ENCODE peak calls at places on chromosomes 2 and 18, in ten cellular contexts. One of them, this sample, is unnamed.

GRCh38 chr2:207683879-207684627 is 27.4 kb upstream of the CCNYL1 start:
- DNase-seq in Peyer's patch: peak
- DNase-seq in cardiac fibroblast: peak
- DNase-seq in chondrocyte: no peak
- DNase-seq in type B pancreatic cell: no peak
- DNase-seq in coronary artery: no peak
- DNase-seq in pancreas: no peak
- DNase-seq in fibroblast of lung: peak
- DNase-seq in IMR-90: peak
- DNase-seq in HFFc6: peak
- DNase-seq in this sample: no peak

GRCh38 chr2:215664847-215665525 is 229.1 kb upstream of the FN1 start:
- DNase-seq in Peyer's patch: no peak
- DNase-seq in cardiac fibroblast: peak
- DNase-seq in chondrocyte: no peak
- DNase-seq in type B pancreatic cell: no peak
- DNase-seq in coronary artery: no peak
- DNase-seq in pancreas: no peak
- DNase-seq in fibroblast of lung: peak
- DNase-seq in IMR-90: peak
- DNase-seq in HFFc6: peak
- DNase-seq in this sample: no peak

GRCh38 chr2:216014986-216015385 is 1.6 kb upstream of the MREG start:
- DNase-seq in Peyer's patch: no peak
- DNase-seq in cardiac fibroblast: no peak
- DNase-seq in chondrocyte: no peak
- DNase-seq in type B pancreatic cell: no peak
- DNase-seq in coronary artery: no peak
- DNase-seq in pancreas: no peak
- DNase-seq in fibroblast of lung: no peak
- DNase-seq in IMR-90: no peak
- DNase-seq in HFFc6: no peak
- DNase-seq in this sample: no peak

GRCh38 chr2:118374974-118375745 is 286.9 kb downstream of the INSIG2 start:
- DNase-seq in Peyer's patch: no peak
- DNase-seq in cardiac fibroblast: no peak
- DNase-seq in chondrocyte: no peak
- DNase-seq in type B pancreatic cell: no peak
- DNase-seq in coronary artery: no peak
- DNase-seq in pancreas: no peak
- DNase-seq in fibroblast of lung: peak
- DNase-seq in IMR-90: no peak
- DNase-seq in HFFc6: no peak
- DNase-seq in this sample: no peak

GRCh38 chr2:40364143-40364903 is 87.6 kb downstream of the SLC8A1 start:
- DNase-seq in Peyer's patch: no peak
- DNase-seq in cardiac fibroblast: peak
- DNase-seq in chondrocyte: no peak
- DNase-seq in type B pancreatic cell: no peak
- DNase-seq in coronary artery: no peak
- DNase-seq in pancreas: no peak
- DNase-seq in fibroblast of lung: no peak
- DNase-seq in IMR-90: peak
- DNase-seq in HFFc6: peak
- DNase-seq in this sample: no peak

GRCh38 chr2:233331536-233331935 is 22.8 kb upstream of the DGKD start:
- DNase-seq in Peyer's patch: peak
- DNase-seq in cardiac fibroblast: no peak
- DNase-seq in chondrocyte: peak
- DNase-seq in type B pancreatic cell: no peak
- DNase-seq in coronary artery: no peak
- DNase-seq in pancreas: no peak
- DNase-seq in fibroblast of lung: no peak
- DNase-seq in IMR-90: no peak
- DNase-seq in HFFc6: no peak
- DNase-seq in this sample: peak

GRCh38 chr2:121709776-121710469 is 26.8 kb downstream of the NIFK start:
- DNase-seq in Peyer's patch: peak
- DNase-seq in cardiac fibroblast: no peak
- DNase-seq in chondrocyte: peak
- DNase-seq in type B pancreatic cell: no peak
- DNase-seq in coronary artery: no peak
- DNase-seq in pancreas: no peak
- DNase-seq in fibroblast of lung: no peak
- DNase-seq in IMR-90: no peak
- DNase-seq in HFFc6: no peak
- DNase-seq in this sample: no peak

GRCh38 chr2:174585111-174585510 is 12.5 kb downstream of the WIPF1 start:
- DNase-seq in Peyer's patch: no peak
- DNase-seq in cardiac fibroblast: no peak
- DNase-seq in chondrocyte: no peak
- DNase-seq in type B pancreatic cell: no peak
- DNase-seq in coronary artery: no peak
- DNase-seq in pancreas: no peak
- DNase-seq in fibroblast of lung: no peak
- DNase-seq in IMR-90: peak
- DNase-seq in HFFc6: no peak
- DNase-seq in this sample: no peak

GRCh38 chr2:143954208-143954607 is 565.7 kb downstream of the ZEB2 start:
- DNase-seq in Peyer's patch: no peak
- DNase-seq in cardiac fibroblast: peak
- DNase-seq in chondrocyte: no peak
- DNase-seq in type B pancreatic cell: no peak
- DNase-seq in coronary artery: no peak
- DNase-seq in pancreas: no peak
- DNase-seq in fibroblast of lung: peak
- DNase-seq in IMR-90: peak
- DNase-seq in HFFc6: peak
- DNase-seq in this sample: no peak

GRCh38 chr2:202848813-202849212 is 22.8 kb downstream of the ICA1L start:
- DNase-seq in Peyer's patch: no peak
- DNase-seq in cardiac fibroblast: peak
- DNase-seq in chondrocyte: no peak
- DNase-seq in type B pancreatic cell: no peak
- DNase-seq in coronary artery: no peak
- DNase-seq in pancreas: no peak
- DNase-seq in fibroblast of lung: no peak
- DNase-seq in IMR-90: no peak
- DNase-seq in HFFc6: no peak
- DNase-seq in this sample: peak

GRCh38 chr2:241316825-241317224 is 1.1 kb downstream of the SEPTIN2 start:
- DNase-seq in Peyer's patch: no peak
- DNase-seq in cardiac fibroblast: no peak
- DNase-seq in chondrocyte: no peak
- DNase-seq in type B pancreatic cell: no peak
- DNase-seq in coronary artery: no peak
- DNase-seq in pancreas: no peak
- DNase-seq in fibroblast of lung: no peak
- DNase-seq in IMR-90: no peak
- DNase-seq in HFFc6: no peak
- DNase-seq in this sample: no peak

GRCh38 chr18:75551071-75551470 is 123.6 kb upstream of the SMIM21 start:
- DNase-seq in Peyer's patch: no peak
- DNase-seq in cardiac fibroblast: no peak
- DNase-seq in chondrocyte: no peak
- DNase-seq in type B pancreatic cell: no peak
- DNase-seq in coronary artery: no peak
- DNase-seq in pancreas: no peak
- DNase-seq in fibroblast of lung: no peak
- DNase-seq in IMR-90: no peak
- DNase-seq in HFFc6: no peak
- DNase-seq in this sample: no peak

GRCh38 chr2:30691948-30692828 is 115.1 kb downstream of the CAPN13 start:
- DNase-seq in Peyer's patch: peak
- DNase-seq in cardiac fibroblast: peak
- DNase-seq in chondrocyte: no peak
- DNase-seq in type B pancreatic cell: peak
- DNase-seq in coronary artery: no peak
- DNase-seq in pancreas: peak
- DNase-seq in fibroblast of lung: no peak
- DNase-seq in IMR-90: peak
- DNase-seq in HFFc6: peak
- DNase-seq in this sample: no peak
- TF ChIP-seq CTCF in Peyer's patch: peak
- TF ChIP-seq CTCF in cardiac fibroblast: peak
- TF ChIP-seq CTCF in chondrocyte: peak
- TF ChIP-seq CTCF in type B pancreatic cell: no peak
- TF ChIP-seq CTCF in coronary artery: no peak
- TF ChIP-seq CTCF in pancreas: no peak
- TF ChIP-seq CTCF in fibroblast of lung: peak
- TF ChIP-seq CTCF in IMR-90: peak
- TF ChIP-seq CTCF in HFFc6: peak
- TF ChIP-seq CTCF in this sample: no peak

GRCh38 chr2:168662651-168663208 is 139.7 kb upstream of the NOSTRIN start:
- DNase-seq in Peyer's patch: no peak
- DNase-seq in cardiac fibroblast: no peak
- DNase-seq in chondrocyte: no peak
- DNase-seq in type B pancreatic cell: no peak
- DNase-seq in coronary artery: no peak
- DNase-seq in pancreas: no peak
- DNase-seq in fibroblast of lung: no peak
- DNase-seq in IMR-90: no peak
- DNase-seq in HFFc6: no peak
- DNase-seq in this sample: no peak

GRCh38 chr2:168660859-168661258 is 141.6 kb upstream of the NOSTRIN start:
- DNase-seq in Peyer's patch: no peak
- DNase-seq in cardiac fibroblast: peak
- DNase-seq in chondrocyte: no peak
- DNase-seq in type B pancreatic cell: no peak
- DNase-seq in coronary artery: no peak
- DNase-seq in pancreas: no peak
- DNase-seq in fibroblast of lung: no peak
- DNase-seq in IMR-90: no peak
- DNase-seq in HFFc6: no peak
- DNase-seq in this sample: no peak

GRCh38 chr2:168661404-168661869 is 141.0 kb upstream of the NOSTRIN start:
- DNase-seq in Peyer's patch: no peak
- DNase-seq in cardiac fibroblast: no peak
- DNase-seq in chondrocyte: no peak
- DNase-seq in type B pancreatic cell: no peak
- DNase-seq in coronary artery: no peak
- DNase-seq in pancreas: no peak
- DNase-seq in fibroblast of lung: no peak
- DNase-seq in IMR-90: no peak
- DNase-seq in HFFc6: no peak
- DNase-seq in this sample: no peak

GRCh38 chr2:168666339-168666738 is 136.1 kb upstream of the NOSTRIN start:
- DNase-seq in Peyer's patch: no peak
- DNase-seq in cardiac fibroblast: peak
- DNase-seq in chondrocyte: no peak
- DNase-seq in type B pancreatic cell: no peak
- DNase-seq in coronary artery: no peak
- DNase-seq in pancreas: no peak
- DNase-seq in fibroblast of lung: peak
- DNase-seq in IMR-90: peak
- DNase-seq in HFFc6: no peak
- DNase-seq in this sample: no peak

DNA sequence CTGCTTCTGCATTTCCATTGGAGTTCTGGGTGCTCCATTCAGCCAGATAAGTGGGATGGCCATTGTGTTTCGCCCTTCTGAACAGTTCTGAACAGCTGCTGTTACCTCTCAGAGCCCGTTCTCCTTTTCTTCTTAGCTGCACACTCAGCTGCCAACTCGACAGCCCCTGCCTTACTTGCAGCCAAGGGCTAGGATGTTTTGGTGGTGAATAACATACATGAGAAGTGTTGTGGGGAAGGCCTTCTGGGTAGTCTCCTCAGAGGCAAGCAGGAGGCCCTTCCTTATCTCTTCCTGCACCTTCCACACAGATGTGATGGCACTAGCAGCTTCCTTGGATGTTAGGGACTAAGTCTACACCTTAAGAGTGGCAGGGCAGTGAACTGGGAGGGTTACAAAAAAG is 138.4 kb upstream of the NOSTRIN start:
- DNase-seq in Peyer's patch: no peak
- DNase-seq in cardiac fibroblast: peak
- DNase-seq in chondrocyte: no peak
- DNase-seq in type B pancreatic cell: no peak
- DNase-seq in coronary artery: no peak
- DNase-seq in pancreas: no peak
- DNase-seq in fibroblast of lung: peak
- DNase-seq in IMR-90: peak
- DNase-seq in HFFc6: peak
- DNase-seq in this sample: no peak
- TF ChIP-seq CTCF in Peyer's patch: no peak
- TF ChIP-seq CTCF in cardiac fibroblast: no peak
- TF ChIP-seq CTCF in chondrocyte: no peak
- TF ChIP-seq CTCF in type B pancreatic cell: no peak
- TF ChIP-seq CTCF in coronary artery: no peak
- TF ChIP-seq CTCF in pancreas: no peak
- TF ChIP-seq CTCF in fibroblast of lung: no peak
- TF ChIP-seq CTCF in IMR-90: no peak
- TF ChIP-seq CTCF in HFFc6: no peak
- TF ChIP-seq CTCF in this sample: no peak

GRCh38 chr2:41414486-41415230 is 633.2 kb upstream of the PKDCC start:
- DNase-seq in Peyer's patch: no peak
- DNase-seq in cardiac fibroblast: peak
- DNase-seq in chondrocyte: no peak
- DNase-seq in type B pancreatic cell: no peak
- DNase-seq in coronary artery: no peak
- DNase-seq in pancreas: no peak
- DNase-seq in fibroblast of lung: no peak
- DNase-seq in IMR-90: no peak
- DNase-seq in HFFc6: no peak
- DNase-seq in this sample: peak
- TF ChIP-seq CTCF in Peyer's patch: no peak
- TF ChIP-seq CTCF in cardiac fibroblast: peak
- TF ChIP-seq CTCF in chondrocyte: peak
- TF ChIP-seq CTCF in type B pancreatic cell: peak
- TF ChIP-seq CTCF in coronary artery: peak
- TF ChIP-seq CTCF in pancreas: peak
- TF ChIP-seq CTCF in fibroblast of lung: peak
- TF ChIP-seq CTCF in IMR-90: peak
- TF ChIP-seq CTCF in HFFc6: peak
- TF ChIP-seq CTCF in this sample: peak

GRCh38 chr18:65721634-65722033 is 29.2 kb upstream of the CDH7 start:
- DNase-seq in Peyer's patch: no peak
- DNase-seq in cardiac fibroblast: no peak
- DNase-seq in chondrocyte: no peak
- DNase-seq in type B pancreatic cell: no peak
- DNase-seq in coronary artery: no peak
- DNase-seq in pancreas: no peak
- DNase-seq in fibroblast of lung: no peak
- DNase-seq in IMR-90: no peak
- DNase-seq in HFFc6: no peak
- DNase-seq in this sample: no peak

DNA sequence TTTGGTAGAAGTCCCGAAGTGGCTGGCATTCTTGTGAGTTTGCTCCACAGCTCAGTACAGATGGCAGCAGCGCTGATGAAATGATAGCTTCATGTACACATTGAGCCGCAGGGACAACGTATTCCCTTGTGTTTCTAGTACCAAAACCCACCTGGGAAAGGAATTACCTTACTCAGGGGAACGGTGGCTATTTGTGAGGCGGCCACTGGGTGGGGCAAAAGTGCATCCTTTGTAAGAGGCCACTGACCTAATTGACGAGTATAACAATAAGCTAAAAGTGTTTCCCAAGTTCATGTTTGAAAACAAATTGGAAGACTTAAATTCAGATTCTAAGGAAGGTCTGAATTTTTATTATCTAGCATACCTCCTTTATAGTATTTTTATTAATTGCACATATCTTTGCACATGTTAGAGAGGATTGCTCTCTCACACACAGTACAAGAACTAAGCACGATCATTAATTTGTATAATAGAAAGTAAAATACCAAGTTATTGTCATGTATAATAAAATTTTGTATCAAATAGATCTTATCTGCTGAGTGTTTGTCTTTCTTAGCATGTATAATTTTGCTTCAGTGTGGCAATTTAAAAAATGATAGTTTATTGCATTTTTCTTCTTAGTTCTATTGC is 25.3 kb upstream of the CDH7 start:
- DNase-seq in Peyer's patch: peak
- DNase-seq in cardiac fibroblast: no peak
- DNase-seq in chondrocyte: no peak
- DNase-seq in type B pancreatic cell: no peak
- DNase-seq in coronary artery: no peak
- DNase-seq in pancreas: peak
- DNase-seq in fibroblast of lung: no peak
- DNase-seq in IMR-90: no peak
- DNase-seq in HFFc6: no peak
- DNase-seq in this sample: peak
- TF ChIP-seq CTCF in Peyer's patch: peak
- TF ChIP-seq CTCF in cardiac fibroblast: no peak
- TF ChIP-seq CTCF in chondrocyte: peak
- TF ChIP-seq CTCF in type B pancreatic cell: peak
- TF ChIP-seq CTCF in coronary artery: no peak
- TF ChIP-seq CTCF in pancreas: peak
- TF ChIP-seq CTCF in fibroblast of lung: no peak
- TF ChIP-seq CTCF in IMR-90: no peak
- TF ChIP-seq CTCF in HFFc6: no peak
- TF ChIP-seq CTCF in this sample: peak